ENCODE peak calls at places on chromosomes 16 and 17, in four cellular contexts. A is iPS DF 6.9, N is lower lobe of right lung, R is fibroblast of lung. M is an unnamed sample.

GRCh38 chr16:23498863-23499262 is 11.4 kb downstream of the GGA2 start:
- DNase-seq in A (no peak), N (no peak), R (no peak), M (no peak)

GRCh38 chr17:40371261-40371929 is 6.9 kb upstream of the GJD3 start:
- DNase-seq in A (peak), N (no peak), R (no peak), M (no peak)

GRCh38 chr17:69870091-69870530 is 204.9 kb upstream of the KCNJ16 start:
- DNase-seq in A (no peak), N (no peak), R (peak), M (no peak)

GRCh38 chr17:32801193-32801592 is 75.7 kb downstream of the MYO1D start:
- DNase-seq in A (no peak), N (no peak), R (no peak), M (no peak)

GRCh38 chr17:79191270-79191934 is 116.8 kb downstream of the ENGASE start:
- DNase-seq in A (no peak), N (no peak), R (no peak), M (no peak)

GRCh38 chr16:10871157-10871991 is 5.6 kb upstream of the CIITA start:
- DNase-seq in A (no peak), N (peak), R (peak), M (peak)

GRCh38 chr17:51860934-51861561 is 297.5 kb downstream of the CA10 start:
- DNase-seq in A (peak), N (no peak), R (no peak), M (peak)

GRCh38 chr17:81251091-81251942 is 12.2 kb downstream of the NDUFAF8 start:
- DNase-seq in A (no peak), N (no peak), R (no peak), M (no peak)

GRCh38 chr17:3810019-3810418 is 9.0 kb upstream of the ITGAE start:
- DNase-seq in A (no peak), N (no peak), R (no peak), M (no peak)

GRCh38 chr17:3805581-3805980 is 4.6 kb upstream of the ITGAE start:
- DNase-seq in A (no peak), N (no peak), R (no peak), M (no peak)

GRCh38 chr17:3812284-3812683 is 11.3 kb upstream of the ITGAE start:
- DNase-seq in A (no peak), N (no peak), R (no peak), M (no peak)

GRCh38 chr17:3809135-3809534 is 8.1 kb upstream of the ITGAE start:
- DNase-seq in A (no peak), N (no peak), R (no peak), M (no peak)

DNA sequence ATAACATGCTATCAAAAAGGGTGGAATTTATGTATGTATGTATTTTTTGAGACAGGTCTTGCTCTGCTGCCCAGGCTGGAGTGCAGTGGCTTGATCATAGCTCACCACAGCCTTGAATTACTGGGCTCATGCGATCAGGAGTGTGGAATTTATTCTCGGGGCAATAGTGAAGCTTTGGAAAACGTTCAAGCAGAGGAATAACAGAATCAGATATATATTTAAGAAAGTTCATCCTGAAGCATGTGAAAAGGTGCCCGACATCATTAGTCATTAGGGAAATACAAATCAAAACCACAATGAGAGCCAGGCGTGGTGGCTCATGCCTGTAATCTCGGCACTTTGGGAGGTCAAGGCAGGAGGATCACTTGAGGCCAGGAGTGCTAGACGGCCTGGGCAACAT is 7.7 kb upstream of the ITGAE start:
- DNase-seq in A (no peak), N (no peak), R (peak), M (no peak)
- H3K27ac ChIP-seq in A (no peak), N (no peak), R (no peak), M (no peak)

GRCh38 chr17:60656499-60656898 is 21.2 kb upstream of the BCAS3 start:
- DNase-seq in A (no peak), N (no peak), R (no peak), M (no peak)

GRCh38 chr17:60646701-60647100 is 30.9 kb upstream of the BCAS3 start:
- DNase-seq in A (no peak), N (no peak), R (no peak), M (no peak)

GRCh38 chr17:60653569-60653968 is 24.1 kb upstream of the BCAS3 start:
- DNase-seq in A (no peak), N (no peak), R (no peak), M (no peak)

GRCh38 chr17:60647705-60648104 is 29.9 kb upstream of the BCAS3 start:
- DNase-seq in A (no peak), N (no peak), R (no peak), M (no peak)

GRCh38 chr17:60652484-60653247 is 25.0 kb upstream of the BCAS3 start:
- DNase-seq in A (no peak), N (no peak), R (no peak), M (no peak)
- H3K27ac ChIP-seq in A (no peak), N (no peak), R (no peak), M (no peak)

GRCh38 chr16:56202036-56202435 is 10.7 kb downstream of the GNAO1 start:
- DNase-seq in A (no peak), N (no peak), R (peak), M (no peak)
- H3K27ac ChIP-seq in A (no peak), N (no peak), R (no peak), M (peak)

GRCh38 chr17:42969006-42969581 is 4.8 kb upstream of the AARSD1 start:
- DNase-seq in A (no peak), N (no peak), R (no peak), M (peak)

GRCh38 chr17:42967925-42968324 is 3.7 kb upstream of the AARSD1 start:
- DNase-seq in A (no peak), N (no peak), R (no peak), M (no peak)

GRCh38 chr17:42964161-42964932 is at the start of gene AARSD1:
- DNase-seq in A (peak), N (peak), R (peak), M (peak)
- H3K27ac ChIP-seq in A (no peak), N (peak), R (peak), M (peak)

M was measured in substantia nigra.